ENCODE peak calls at places on chromosomes 3 and 15, in five cellular contexts. E is psoas muscle, O is OCI-LY7, Z is suprapubic skin, A is A673. Y is an unnamed sample.

GRCh38 chr3:46909535-46910161 is 32.1 kb downstream of the PTH1R start:
- DNase-seq in E (peak; percentile 93), O (peak; percentile 85), Z (peak; percentile 93), A (peak; percentile 80), Y (peak; percentile 75)

GRCh38 chr15:42083605-42083908 is 10.8 kb downstream of the PLA2G4D start:
- DNase-seq in E (no peak), O (no peak), Z (no peak), A (no peak), Y (no peak)

GRCh38 chr3:192848371-192849233 is 69.1 kb downstream of the MB21D2 start:
- DNase-seq in E (no peak), O (no peak), Z (no peak), A (no peak), Y (no peak)

GRCh38 chr3:45724919-45725318 is 35.7 kb downstream of the SACM1L start:
- DNase-seq in E (no peak), O (no peak), Z (no peak), A (no peak), Y (no peak)

GRCh38 chr15:70818580-70818979 is 35.4 kb downstream of the LARP6 start:
- DNase-seq in E (no peak), O (no peak), Z (no peak), A (no peak), Y (no peak)

GRCh38 chr3:34011171-34012101 is 213.0 kb downstream of the PDCD6IP start:
- DNase-seq in E (no peak), O (peak; percentile 59), Z (no peak), A (peak; percentile 51), Y (no peak)

GRCh38 chr3:197880361-197881339 is 69.3 kb upstream of the RPL35A start:
- DNase-seq in E (no peak), O (no peak), Z (no peak), A (no peak), Y (no peak)

GRCh38 chr15:43942157-43942556 is 115.4 kb downstream of the WDR76 start:
- DNase-seq in E (no peak), O (no peak), Z (no peak), A (no peak), Y (no peak)

GRCh38 chr3:124826703-124827102 is 60.5 kb downstream of the ITGB5 start:
- DNase-seq in E (no peak), O (no peak), Z (no peak), A (peak; percentile 32), Y (no peak)

GRCh38 chr3:180680097-180680430 is 775 bp upstream of the CCDC39 start:
- DNase-seq in E (no peak), O (peak; percentile 18), Z (no peak), A (peak; percentile 50), Y (peak; percentile 12)

GRCh38 chr15:70729164-70729563 is 34.2 kb downstream of the UACA start:
- DNase-seq in E (no peak), O (no peak), Z (no peak), A (no peak), Y (no peak)

GRCh38 chr3:23740517-23741402 is 65.0 kb upstream of the UBE2E1 start:
- DNase-seq in E (no peak), O (peak; percentile 51), Z (no peak), A (no peak), Y (peak; percentile 64)

GRCh38 chr3:31275038-31275562 is 257.6 kb upstream of the STT3B start:
- DNase-seq in E (no peak), O (no peak), Z (no peak), A (no peak), Y (no peak)

DNA sequence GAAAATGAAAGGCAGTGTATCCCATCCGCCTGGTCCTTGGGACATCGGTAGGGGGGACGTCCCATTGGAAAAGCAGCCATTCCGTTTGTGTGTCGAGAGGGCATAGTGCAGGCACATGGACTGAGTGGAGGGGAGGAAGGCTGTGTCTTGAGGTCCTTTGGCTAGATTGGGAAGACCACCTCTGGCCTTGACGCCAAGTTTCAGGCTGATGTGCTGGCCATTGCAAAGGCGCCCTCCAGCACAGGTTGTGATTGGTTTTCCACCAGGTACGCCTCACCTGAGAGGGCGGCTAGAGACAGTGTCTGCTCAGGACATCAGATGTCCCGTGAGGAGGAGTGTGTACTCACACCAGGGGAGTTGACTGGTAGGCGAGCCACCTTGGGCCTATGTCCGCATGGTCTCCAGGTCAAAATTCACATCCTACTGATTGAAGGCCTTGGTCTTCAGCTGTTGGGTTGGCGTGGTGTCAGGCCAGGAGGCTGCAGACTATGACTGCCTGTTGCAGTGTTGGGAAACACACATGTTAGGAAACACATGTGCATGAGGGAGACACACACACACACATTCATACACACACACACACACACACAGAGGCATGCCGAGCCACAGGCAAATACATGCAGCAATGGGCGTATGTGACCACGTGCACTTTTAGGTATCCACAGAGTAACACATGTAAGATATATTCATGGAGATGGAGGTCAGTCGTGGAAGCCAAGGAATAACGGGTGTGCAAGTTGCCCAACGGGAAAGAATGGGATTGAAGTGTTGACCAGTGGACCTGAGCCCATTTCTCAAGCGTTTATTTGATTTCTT is 98.4 kb downstream of the SNRPN start:
- DNase-seq in E (no peak), O (no peak), Z (peak; percentile 54), A (no peak), Y (no peak)
- H3K9me3 ChIP-seq in E (peaks cover 80% of the 10 kb centered on the region), O (peaks cover 5% of the 10 kb centered on the region), Z (peaks cover 97% of the 10 kb centered on the region), A (peaks cover 89% of the 10 kb centered on the region), Y (peaks cover 21% of the 10 kb centered on the region)

DNA sequence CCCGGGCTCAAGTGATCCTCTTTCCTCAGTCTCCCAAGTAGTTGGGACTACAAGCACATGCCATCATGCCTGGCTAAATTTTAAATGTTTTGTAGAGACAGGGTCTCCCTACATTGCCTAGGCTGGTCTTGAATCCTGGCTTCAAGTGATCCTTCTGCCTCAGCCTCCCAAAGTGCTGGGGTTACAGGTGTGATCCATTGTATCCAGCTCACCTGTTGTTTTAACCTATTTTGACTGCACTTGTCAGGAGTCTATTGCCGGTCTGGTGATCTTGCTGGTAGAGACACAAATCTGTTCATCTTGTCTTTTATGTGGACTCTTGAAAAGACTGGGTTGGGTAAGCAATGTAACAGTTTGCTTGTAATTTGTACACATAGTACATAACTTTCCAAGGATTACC is 7.9 kb downstream of the IREB2 start:
- DNase-seq in E (no peak), O (no peak), Z (no peak), A (no peak), Y (no peak)
- H3K4me1 ChIP-seq in E (peaks cover 43% of the 10 kb centered on the region), O (peaks cover 12% of the 10 kb centered on the region), Z (peaks cover 66% of the 10 kb centered on the region), A (no peaks in the 10 kb centered on the region), Y (peaks cover 3% of the 10 kb centered on the region)

GRCh38 chr3:140166908-140167599 is 232.1 kb downstream of the CLSTN2 start:
- DNase-seq in E (no peak), O (no peak), Z (no peak), A (no peak), Y (no peak)

GRCh38 chr3:140163159-140163763 is 228.3 kb downstream of the CLSTN2 start:
- DNase-seq in E (no peak), O (no peak), Z (no peak), A (no peak), Y (no peak)

GRCh38 chr3:140164922-140165590 is 230.1 kb downstream of the CLSTN2 start:
- DNase-seq in E (no peak), O (no peak), Z (no peak), A (peak; percentile 15), Y (no peak)

GRCh38 chr3:140167600-140168281 is 232.8 kb downstream of the CLSTN2 start:
- DNase-seq in E (no peak), O (no peak), Z (no peak), A (no peak), Y (no peak)

GRCh38 chr3:140164156-140164555 is 229.2 kb downstream of the CLSTN2 start:
- DNase-seq in E (no peak), O (no peak), Z (no peak), A (no peak), Y (no peak)
- H3K27ac ChIP-seq in E (no peak overlapping the region), O (no peak overlapping the region), Z (no peak overlapping the region), A (no peak overlapping the region), Y (no peak overlapping the region)

GRCh38 chr3:25497096-25497495 is 69.0 kb downstream of the RARB start:
- DNase-seq in E (no peak), O (no peak), Z (no peak), A (no peak), Y (no peak)
- H3K9me3 ChIP-seq in E (peaks cover 39% of the 10 kb centered on the region), O (no peaks in the 10 kb centered on the region), Z (peaks cover 5% of the 10 kb centered on the region), A (peaks cover 19% of the 10 kb centered on the region), Y (peaks cover 2% of the 10 kb centered on the region)

GRCh38 chr3:10187295-10187876 is 22.7 kb downstream of the IRAK2 start:
- DNase-seq in E (no peak), O (no peak), Z (no peak), A (no peak), Y (no peak)

GRCh38 chr3:10184250-10184649 is 19.5 kb downstream of the IRAK2 start:
- DNase-seq in E (no peak), O (no peak), Z (no peak), A (no peak), Y (no peak)

GRCh38 chr3:10187944-10188343 is 23.2 kb downstream of the IRAK2 start:
- DNase-seq in E (no peak), O (no peak), Z (no peak), A (no peak), Y (no peak)

GRCh38 chr3:10188798-10189556 is 24.3 kb downstream of the IRAK2 start:
- DNase-seq in E (peak; percentile 64), O (no peak), Z (no peak), A (no peak), Y (no peak)

DNA sequence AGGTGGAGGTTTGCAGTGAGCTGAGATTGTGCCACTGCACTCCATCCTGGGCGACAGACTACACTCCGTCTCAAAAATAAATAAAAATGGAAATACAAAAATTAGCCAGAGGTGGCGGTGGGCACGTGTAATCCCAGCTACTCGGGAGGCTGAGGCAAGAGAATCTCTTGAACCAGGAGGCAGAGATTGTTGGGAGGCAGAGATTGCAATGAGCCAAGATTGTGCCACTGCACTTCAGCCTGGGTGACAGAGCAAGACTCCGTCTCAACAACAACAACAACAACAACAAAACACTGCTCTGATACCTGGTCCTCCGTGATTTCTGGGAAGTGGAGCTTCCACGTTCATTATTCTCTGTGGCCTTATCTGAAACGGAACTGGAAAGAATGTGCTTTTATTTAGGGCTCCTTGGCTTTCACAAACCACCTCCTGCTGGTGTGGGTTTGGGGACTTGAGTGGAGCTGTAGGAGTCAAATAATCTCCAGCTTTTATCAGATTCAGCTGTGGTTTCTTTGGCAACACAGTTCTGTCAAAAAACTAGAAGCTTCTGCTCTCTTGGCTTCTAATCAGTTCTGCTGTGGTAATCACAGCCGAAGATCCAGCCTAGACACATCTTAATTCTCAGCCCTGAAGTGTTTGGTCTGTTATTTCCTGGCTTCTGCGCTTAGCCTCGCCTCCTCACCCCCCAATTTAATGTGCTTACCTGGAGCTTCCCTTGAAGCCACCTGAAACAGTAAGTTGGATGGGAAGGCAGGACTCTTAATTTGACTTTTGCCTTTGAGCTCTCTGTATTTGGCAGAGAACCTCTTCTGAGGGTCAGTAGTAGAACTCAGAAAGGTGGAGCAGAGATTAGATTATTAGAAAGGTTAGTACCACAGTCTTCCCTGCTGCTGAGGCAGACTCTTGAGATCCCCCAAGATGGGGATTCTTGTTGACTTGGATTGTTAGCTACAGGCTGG is 21.4 kb downstream of the IRAK2 start:
- DNase-seq in E (no peak), O (no peak), Z (no peak), A (no peak), Y (no peak)
- H3K4me1 ChIP-seq in E (peaks cover 26% of the 10 kb centered on the region), O (peaks cover 66% of the 10 kb centered on the region), Z (peaks cover 52% of the 10 kb centered on the region), A (peaks cover 6% of the 10 kb centered on the region), Y (peaks cover 15% of the 10 kb centered on the region)

GRCh38 chr3:73766599-73767378 is 142.0 kb upstream of the PDZRN3 start:
- DNase-seq in E (peak; percentile 52), O (no peak), Z (no peak), A (peak; percentile 18), Y (peak; percentile 15)
- H3K27ac ChIP-seq in E (peak overlapping the region; percentile 50), O (no peak overlapping the region), Z (peak overlapping the region; percentile 83), A (no peak overlapping the region), Y (peak overlapping the region; percentile 56)

Y was measured in small intestine.